ENCODE peak calls at places on chromosomes 16 and 17, in nine cellular contexts. M is activated T-cell treated with anti-CD3 and anti-CD28 coated beads, Interleukin-2, amount 50 U/mL, for 24 hours; P is PC-9; B is stromal cell of bone marrow; N is H54; S is COR-L47; H is fibroblast of pulmonary artery; I is brain pericyte; J is activated CD8-positive, alpha-beta T cell treated with anti-CD3 and anti-CD28 coated beads for 36 hours. O is an unnamed sample.
A peak's percentile ranks its signal among the peaks of the same experiment; 100 is the strongest.

GRCh38 chr17:47423406-47424295 is 99.9 kb downstream of the EFCAB13 start:
- DNase-seq in P (no peak), I (no peak), S (no peak), N (no peak), J (peak; percentile 5), B (no peak), H (no peak), M (peak; percentile 32), O (peak; percentile 53)

GRCh38 chr16:89114159-89114981 is 20.7 kb downstream of the ACSF3 start:
- DNase-seq in P (peak; percentile 26), M (no peak), I (no peak), J (peak; percentile 55), H (peak; percentile 17), S (no peak), B (no peak), N (no peak), O (no peak)

GRCh38 chr17:1961187-1961586 is 63.9 kb downstream of the RTN4RL1 start:
- DNase-seq in M (no peak), N (no peak), P (no peak), B (no peak), I (no peak), H (no peak), S (no peak), J (no peak), O (no peak)

GRCh38 chr17:78741644-78742284 is 40.3 kb downstream of the CYTH1 start:
- DNase-seq in N (no peak), H (no peak), S (no peak), B (no peak), J (no peak), M (no peak), P (no peak), I (no peak), O (no peak)

GRCh38 chr16:68069511-68070248 is 15.5 kb upstream of the NFATC3 start:
- DNase-seq in B (no peak), N (no peak), H (no peak), M (no peak), J (peak; percentile 64), P (no peak), S (peak; percentile 14), I (no peak), O (peak; percentile 36)

GRCh38 chr17:41523787-41524186 is 4.3 kb downstream of the KRT19 start:
- DNase-seq in H (no peak), M (no peak), B (no peak), I (no peak), N (no peak), P (peak; percentile 67), S (no peak), J (no peak), O (no peak)

GRCh38 chr17:77881545-77881944 is 77.0 kb upstream of the TNRC6C start:
- DNase-seq in S (no peak), B (peak; percentile 55), H (peak; percentile 85), N (peak; percentile 48), J (peak; percentile 88), P (no peak), I (no peak), M (peak; percentile 71), O (peak; percentile 94)

GRCh38 chr17:63705657-63706056 is 5.7 kb upstream of the LIMD2 start:
- DNase-seq in P (no peak), M (no peak), S (no peak), J (no peak), H (no peak), N (no peak), B (no peak), I (no peak), O (peak; percentile 18)

GRCh38 chr16:17302620-17303019 is 168.1 kb downstream of the XYLT1 start:
- DNase-seq in P (no peak), H (no peak), S (no peak), J (no peak), M (no peak), B (peak; percentile 52), N (no peak), I (no peak), O (no peak)

GRCh38 chr17:7824021-7824924 is 9.7 kb upstream of the KDM6B start:
- DNase-seq in N (no peak), P (no peak), I (no peak), B (no peak), M (no peak), H (no peak), S (no peak), J (no peak), O (no peak)